ENCODE peak calls at places on chromosomes 12 and 14, in seven cellular contexts. I is mesenteric fat pad, Z is heart left ventricle, S is M059J, P is nucleus accumbens, W is cardiac septum, N is NCI-H774. M is an unnamed sample.

GRCh38 chr12:127422935-127423585 is 843.9 kb upstream of the TMEM132C start:
- DNase-seq in N (no peak), W (no peak), Z (no peak), P (no peak), S (no peak), I (no peak), M (peak)

GRCh38 chr12:40647651-40648050 is 44.6 kb upstream of the CNTN1 start:
- DNase-seq in W (no peak), Z (no peak), P (no peak), S (no peak), N (no peak), I (no peak), M (no peak)

GRCh38 chr12:1629338-1630080 is 478 bp downstream of the WNT5B start:
- DNase-seq in I (no peak), Z (no peak), N (no peak), W (no peak), S (no peak), P (no peak), M (peak)

GRCh38 chr12:63020269-63020668 is 85.3 kb upstream of the PPM1H start:
- DNase-seq in Z (no peak), W (no peak), N (no peak), I (no peak), S (no peak), P (no peak), M (no peak)

GRCh38 chr14:95310635-95311380 is 8.9 kb downstream of the CLMN start:
- DNase-seq in I (no peak), S (no peak), W (no peak), P (no peak), N (no peak), Z (no peak), M (no peak)

GRCh38 chr12:54598966-54599365 is 10.5 kb upstream of the PPP1R1A start:
- DNase-seq in I (peak), W (peak), Z (no peak), S (no peak), N (no peak), P (no peak), M (no peak)

GRCh38 chr12:25388216-25388615 is 137.5 kb upstream of the KRAS start:
- DNase-seq in W (no peak), Z (no peak), P (no peak), S (peak), I (no peak), N (no peak), M (no peak)

GRCh38 chr12:131347732-131348131 is 363.2 kb upstream of the SFSWAP start:
- DNase-seq in W (no peak), P (no peak), N (no peak), I (no peak), S (no peak), Z (no peak), M (no peak)

GRCh38 chr12:77914089-77914488 is 83.4 kb downstream of the NAV3 start:
- DNase-seq in S (no peak), W (no peak), I (no peak), P (no peak), Z (no peak), N (no peak), M (peak)

GRCh38 chr14:35405304-35405996 is 901 bp upstream of the NFKBIA start:
- DNase-seq in P (no peak), W (no peak), N (no peak), S (no peak), I (peak), Z (no peak), M (no peak)

GRCh38 chr14:98131406-98131805 is 1140.6 kb downstream of the BCL11B start:
- DNase-seq in P (no peak), Z (no peak), I (no peak), S (no peak), W (no peak), N (no peak), M (peak)

GRCh38 chr14:76217179-76217578 is 65.5 kb downstream of the GPATCH2L start:
- DNase-seq in Z (no peak), N (no peak), P (no peak), S (no peak), W (no peak), I (no peak), M (no peak)

GRCh38 chr14:83991666-83992065 is 1538.3 kb upstream of the FLRT2 start:
- DNase-seq in Z (no peak), P (no peak), N (no peak), I (no peak), W (no peak), S (no peak), M (no peak)